ENCODE peak calls at places on chromosomes 13 and 19, in six cellular contexts. D is aorta; H is body of pancreas; R is thoracic aorta; U is endodermal cell; T is CD8-positive, alpha-beta memory T cell. M is an unnamed sample. For H3K27me3, the result is how much of the 10 kb centered on the place peaks cover.

GRCh38 chr19:13953021-13953531 is 767 bp downstream of the DCAF15 start:
- DNase-seq in D (peak), U (peak), R (no peak), T (no peak), H (no peak), M (no peak)

GRCh38 chr19:15317392-15318011 is 14.8 kb downstream of the BRD4 start:
- DNase-seq in H (no peak), T (no peak), R (no peak), U (no peak), D (no peak), M (no peak)

GRCh38 chr13:95677564-95678386 is 836 bp downstream of the DNAJC3 start:
- DNase-seq in H (peak), T (no peak), R (no peak), D (no peak), U (no peak), M (no peak)

GRCh38 chr19:1040476-1041271 is 767 bp downstream of the ABCA7 start:
- DNase-seq in T (peak), R (no peak), U (peak), D (peak), H (peak), M (peak)

GRCh38 chr13:46771693-46772092 is 25.3 kb downstream of the ESD start:
- DNase-seq in H (no peak), R (no peak), T (no peak), D (no peak), U (no peak), M (no peak)

GRCh38 chr13:95301947-95302386 is 716 bp upstream of the ABCC4 start:
- DNase-seq in U (no peak), D (no peak), H (no peak), R (no peak), T (no peak), M (no peak)

GRCh38 chr13:36567485-36567884 is 106.3 kb upstream of the SERTM1 start:
- DNase-seq in U (no peak), D (no peak), T (no peak), H (no peak), R (no peak), M (no peak)

GRCh38 chr19:33660426-33661160 is 38.8 kb downstream of the CHST8 start:
- DNase-seq in T (no peak), U (no peak), R (no peak), H (no peak), D (peak), M (no peak)

DNA sequence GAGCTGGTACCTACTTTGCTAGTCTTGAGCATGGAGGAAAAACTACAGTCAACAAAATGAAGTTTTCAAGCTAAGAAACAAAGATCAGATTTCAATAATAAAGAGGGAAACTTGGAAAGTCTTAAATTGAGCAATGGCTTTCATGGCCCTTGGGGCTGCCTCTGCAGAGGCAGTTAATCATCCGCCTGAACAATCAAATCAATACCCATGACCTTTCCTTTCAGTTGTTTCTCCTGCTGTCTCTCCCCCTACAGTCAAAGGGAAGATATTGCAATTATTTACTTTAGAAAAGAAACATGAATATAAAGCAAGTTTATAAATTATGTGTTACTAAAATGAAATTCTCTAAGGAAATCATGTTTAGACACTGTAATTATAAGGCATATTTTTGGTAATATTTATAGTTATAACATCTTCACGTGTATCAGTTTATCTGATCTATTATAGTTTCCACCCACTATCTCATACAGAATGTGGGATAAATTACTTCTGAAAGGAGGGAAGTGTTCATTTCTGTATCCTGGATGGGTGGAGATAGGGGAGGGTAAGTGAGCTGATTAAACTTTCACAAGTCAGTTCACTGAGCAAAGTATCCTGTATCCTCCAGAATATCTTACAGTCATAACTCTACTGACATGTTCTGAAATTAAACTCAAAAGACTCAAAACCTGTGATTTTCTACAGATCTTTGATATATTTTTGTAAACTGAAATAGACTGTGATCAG is 72.4 kb upstream of the TSC22D1 start:
- DNase-seq in H (peak), T (no peak), R (no peak), U (no peak), D (no peak), M (no peak)
- H3K4me3 ChIP-seq in H (no peak), T (no peak), R (no peak), U (peak), D (no peak), M (no peak)

GRCh38 chr19:55158848-55159793 is 1.6 kb upstream of the TNNI3 start:
- DNase-seq in U (peak), R (no peak), H (no peak), D (no peak), T (no peak), M (no peak)
- H3K27ac ChIP-seq in U (no peak), R (no peak), H (no peak), D (no peak), T (peak), M (no peak)

GRCh38 chr19:39509233-39509632 is 5.7 kb upstream of the SELENOV start:
- DNase-seq in R (no peak), H (no peak), D (no peak), T (no peak), U (no peak), M (no peak)
- H3K27me3 ChIP-seq in R (under half), H (under half), D (under half), T (under half), U (half or more), M (under half)

GRCh38 chr19:30116984-30117555 is 175.0 kb downstream of the URI1 start:
- DNase-seq in R (no peak), D (peak), T (no peak), H (no peak), U (no peak), M (peak)
- H3K4me3 ChIP-seq in R (no peak), D (no peak), T (no peak), H (no peak), U (no peak), M (no peak)

GRCh38 chr13:40194204-40194806 is 472.1 kb downstream of the FOXO1 start:
- DNase-seq in T (no peak), U (no peak), R (no peak), H (no peak), D (no peak), M (no peak)
- H3K27ac ChIP-seq in T (no peak), U (no peak), R (peak), H (peak), D (peak), M (no peak)

DNA sequence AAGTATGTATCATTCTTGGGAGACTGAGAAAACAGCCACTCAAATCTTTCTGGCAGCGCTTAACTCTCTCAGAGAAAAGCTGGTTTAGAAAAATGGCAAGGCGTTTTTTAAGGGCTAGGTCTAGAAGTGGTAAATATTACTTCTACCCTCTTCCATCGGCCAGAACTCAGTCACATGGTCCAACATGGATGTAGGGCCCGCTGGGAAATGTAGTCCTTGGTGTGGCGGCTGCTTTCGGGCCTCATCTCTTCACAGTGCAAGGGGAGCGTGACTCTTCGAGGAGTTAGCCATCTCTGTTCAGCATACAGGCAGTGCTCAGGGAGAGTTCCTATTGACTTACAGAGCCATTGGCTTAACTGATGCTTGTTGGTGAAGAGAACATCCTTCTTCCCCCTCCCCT is 6.3 kb downstream of the VSTM2B start:
- DNase-seq in D (no peak), H (no peak), R (no peak), U (peak), T (no peak), M (no peak)
- H3K27me3 ChIP-seq in D (under half), H (under half), R (under half), U (half or more), T (under half), M (half or more)

DNA sequence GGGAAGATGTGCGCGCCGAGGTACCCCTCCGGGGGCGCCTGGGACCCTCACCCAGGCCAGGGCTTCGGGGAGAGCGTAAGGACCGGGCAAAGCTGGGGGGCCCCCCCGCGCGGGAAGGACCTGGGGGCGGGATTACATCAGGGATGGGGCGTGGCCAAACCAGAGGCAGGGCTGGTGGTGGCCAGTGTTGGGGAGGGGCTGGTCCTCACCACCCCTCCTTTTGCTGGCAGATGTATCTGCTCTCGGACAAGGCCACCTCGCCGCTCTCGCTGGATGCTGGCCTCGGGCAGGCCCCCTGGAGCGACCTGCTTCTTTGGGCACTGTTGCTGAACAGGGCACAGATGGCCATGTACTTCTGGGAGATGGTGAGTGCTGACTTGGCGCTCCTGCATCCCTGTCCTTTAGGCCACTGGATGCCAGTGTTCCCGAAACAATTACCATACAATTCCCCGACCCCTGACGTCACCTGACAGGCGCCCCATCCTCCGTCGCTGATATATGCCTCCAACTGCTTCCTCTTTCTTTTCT is 25.3 kb downstream of the TRPM4 start:
- DNase-seq in H (no peak), D (no peak), T (no peak), U (peak), R (no peak), M (no peak)
- H3K4me3 ChIP-seq in H (no peak), D (no peak), T (no peak), U (no peak), R (no peak), M (no peak)

DNA sequence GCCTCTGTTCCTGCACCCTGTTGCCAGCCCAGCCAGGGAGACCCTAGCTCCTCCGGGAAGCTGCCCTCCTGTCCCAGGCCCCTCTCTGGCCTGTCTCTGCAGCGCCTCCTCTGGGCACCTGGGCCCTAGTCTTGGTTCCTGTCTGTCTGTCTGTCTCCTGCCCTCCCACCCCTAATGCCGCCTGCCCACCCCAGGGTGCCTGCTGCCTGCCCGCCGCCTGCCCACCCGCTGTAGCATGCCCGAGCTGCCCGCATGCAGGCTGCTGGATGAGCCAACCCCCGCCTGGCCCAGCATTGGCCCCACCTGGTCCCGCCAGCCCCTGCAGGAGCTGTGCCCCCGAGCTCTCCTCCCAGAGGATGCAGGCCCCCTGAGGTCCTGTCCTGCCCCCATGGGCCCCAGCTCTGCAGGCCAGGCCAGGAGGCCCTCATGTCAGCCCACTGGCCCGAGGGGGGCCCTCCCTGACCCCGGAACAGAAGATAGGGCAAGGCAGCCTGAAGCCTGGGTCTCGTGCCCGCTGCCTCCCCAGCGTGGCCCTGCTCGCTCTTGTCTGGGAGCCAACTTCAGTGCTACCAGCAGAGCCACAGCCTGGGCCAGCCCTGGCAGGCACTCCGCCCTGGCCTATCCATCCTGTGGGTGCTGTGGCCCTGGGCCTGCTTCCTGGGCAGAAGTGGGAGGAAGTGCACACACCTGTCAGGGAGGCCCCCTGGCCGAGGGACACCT is 5.2 kb downstream of the MAP2K7 start:
- DNase-seq in T (no peak), D (peak), U (no peak), R (no peak), H (no peak), M (no peak)
- H3K27ac ChIP-seq in T (no peak), D (no peak), U (no peak), R (no peak), H (no peak), M (no peak)